ENCODE peak calls at places on chromosomes 4 and X, in six cellular contexts. M is WTC11, D is RWPE1, R is HFFc6, Y is PC-9, S is lung. C is an unnamed sample.

GRCh38 chrX:115452256-115452655 is 108.7 kb upstream of the PLS3 start:
- DNase-seq in M (no peak), D (no peak), R (no peak), Y (no peak), S (no peak), C (no peak)

GRCh38 chr4:91471280-91471679 is 832.5 kb upstream of the GRID2 start:
- DNase-seq in M (no peak), D (no peak), R (no peak), Y (no peak), S (no peak), C (no peak)

GRCh38 chr4:91116861-91117260 is 989.7 kb downstream of the CCSER1 start:
- DNase-seq in M (no peak), D (peak; percentile 6), R (no peak), Y (no peak), S (no peak), C (no peak)

GRCh38 chr4:88592600-88593448 is 544 bp downstream of the HERC3 start:
- DNase-seq in M (peak; percentile 61), D (peak; percentile 86), R (peak; percentile 41), Y (peak; percentile 77), S (peak; percentile 85), C (peak; percentile 65)

GRCh38 chrX:46840946-46841740 is 4.3 kb downstream of the RP2 start:
- DNase-seq in M (no peak), D (no peak), R (no peak), Y (no peak), S (no peak), C (no peak)

GRCh38 chr4:70601422-70602039 is 9.5 kb downstream of the AMBN start:
- DNase-seq in M (peak; percentile 73), D (peak; percentile 38), R (peak; percentile 70), Y (peak; percentile 45), S (peak; percentile 42), C (peak; percentile 64)

GRCh38 chr4:2291705-2292651 is 30.1 kb upstream of the MXD4 start:
- DNase-seq in M (no peak), D (no peak), R (no peak), Y (no peak), S (no peak), C (no peak)

GRCh38 chr4:98627883-98628282 is 30.5 kb downstream of the TSPAN5 start:
- DNase-seq in M (no peak), D (peak; percentile 34), R (peak; percentile 68), Y (peak; percentile 52), S (no peak), C (no peak)

GRCh38 chr4:55184600-55185523 is 59.5 kb upstream of the KDR start:
- DNase-seq in M (peak; percentile 60), D (no peak), R (no peak), Y (no peak), S (peak; percentile 42), C (no peak)

GRCh38 chr4:99658666-99659065 is 1.0 kb upstream of the C4orf54 start:
- DNase-seq in M (no peak), D (no peak), R (no peak), Y (no peak), S (no peak), C (no peak)

GRCh38 chr4:183333983-183334382 is 11.8 kb upstream of the CLDN24 start:
- DNase-seq in M (no peak), D (no peak), R (no peak), Y (no peak), S (no peak), C (no peak)

GRCh38 chrX:41384041-41384705 is 50.2 kb downstream of the DDX3X start:
- DNase-seq in M (no peak), D (peak; percentile 66), R (peak; percentile 46), Y (peak; percentile 72), S (peak; percentile 80), C (no peak)

GRCh38 chr4:95867919-95868318 is 28.0 kb downstream of the PDHA2 start:
- DNase-seq in M (no peak), D (peak; percentile 1), R (no peak), Y (peak; percentile 35), S (no peak), C (no peak)

GRCh38 chrX:39755152-39756032 is 342.4 kb downstream of the BCOR start:
- DNase-seq in M (no peak), D (peak; percentile 70), R (peak; percentile 94), Y (no peak), S (peak; percentile 49), C (no peak)

GRCh38 chr4:96753216-96753615 is 913.3 kb downstream of the PDHA2 start:
- DNase-seq in M (no peak), D (no peak), R (no peak), Y (no peak), S (no peak), C (no peak)

GRCh38 chr4:96742332-96743014 is 902.6 kb downstream of the PDHA2 start:
- DNase-seq in M (no peak), D (no peak), R (no peak), Y (no peak), S (no peak), C (no peak)

GRCh38 chr4:84492290-84492689 is 6.8 kb downstream of the NKX6-1 start:
- DNase-seq in M (peak; percentile 21), D (no peak), R (no peak), Y (no peak), S (no peak), C (no peak)

GRCh38 chrX:36978886-36979285 is 29.3 kb upstream of the FAM47C start:
- DNase-seq in M (no peak), D (no peak), R (peak; percentile 0), Y (peak; percentile 31), S (no peak), C (no peak)

GRCh38 chrX:131975851-131976250 is 47.3 kb upstream of the STK26 start:
- DNase-seq in M (no peak), D (no peak), R (no peak), Y (no peak), S (no peak), C (no peak)

GRCh38 chr4:48169636-48170035 is 35.6 kb upstream of the TXK start:
- DNase-seq in M (no peak), D (no peak), R (no peak), Y (no peak), S (no peak), C (no peak)

GRCh38 chrX:80816051-80816450 is 6.4 kb upstream of the BRWD3 start:
- DNase-seq in M (no peak), D (no peak), R (no peak), Y (no peak), S (no peak), C (no peak)

GRCh38 chr4:18166925-18167324 is 145.4 kb upstream of the LCORL start:
- DNase-seq in M (no peak), D (no peak), R (no peak), Y (no peak), S (no peak), C (no peak)

GRCh38 chr4:102610007-102610406 is 108.8 kb downstream of the NFKB1 start:
- DNase-seq in M (no peak), D (no peak), R (no peak), Y (no peak), S (no peak), C (no peak)
- TF ChIP-seq CTCF in M (no peak), D (peak; percentile 27), R (peak; percentile 71), Y (no peak), S (no peak), C (no peak)

GRCh38 chr4:4985844-4986243 is 33.4 kb downstream of the CYTL1 start:
- DNase-seq in M (no peak), D (no peak), R (peak; percentile 33), Y (no peak), S (no peak), C (peak; percentile 17)
- TF ChIP-seq CTCF in M (no peak), D (no peak), R (peak; percentile 61), Y (peak; percentile 15), S (no peak), C (no peak)

GRCh38 chr4:111136438-111136837 is 513.6 kb upstream of the PITX2 start:
- DNase-seq in M (no peak), D (no peak), R (peak; percentile 69), Y (no peak), S (no peak), C (no peak)
- TF ChIP-seq CTCF in M (no peak), D (no peak), R (peak; percentile 74), Y (no peak), S (no peak), C (no peak)

GRCh38 chr4:38185406-38185805 is 225.2 kb downstream of the PTTG2 start:
- DNase-seq in M (no peak), D (no peak), R (no peak), Y (no peak), S (no peak), C (no peak)

GRCh38 chr4:38188136-38188535 is 227.9 kb downstream of the PTTG2 start:
- DNase-seq in M (no peak), D (no peak), R (no peak), Y (no peak), S (no peak), C (no peak)

GRCh38 chr4:38182334-38182998 is 222.3 kb downstream of the PTTG2 start:
- DNase-seq in M (no peak), D (no peak), R (no peak), Y (no peak), S (no peak), C (no peak)

GRCh38 chr4:38180456-38180855 is 220.3 kb downstream of the PTTG2 start:
- DNase-seq in M (no peak), D (no peak), R (no peak), Y (peak; percentile 88), S (no peak), C (no peak)

GRCh38 chr4:38184404-38184803 is 224.2 kb downstream of the PTTG2 start:
- DNase-seq in M (no peak), D (no peak), R (no peak), Y (no peak), S (no peak), C (no peak)
- TF ChIP-seq CTCF in M (no peak), D (no peak), R (peak; percentile 59), Y (no peak), S (no peak), C (no peak)

GRCh38 chr4:31294655-31295054 is 574.5 kb downstream of the PCDH7 start:
- DNase-seq in M (no peak), D (no peak), R (no peak), Y (no peak), S (no peak), C (no peak)

GRCh38 chr4:31295081-31295480 is 574.9 kb downstream of the PCDH7 start:
- DNase-seq in M (no peak), D (no peak), R (no peak), Y (no peak), S (no peak), C (no peak)

GRCh38 chr4:31298737-31299136 is 578.6 kb downstream of the PCDH7 start:
- DNase-seq in M (no peak), D (no peak), R (no peak), Y (no peak), S (no peak), C (no peak)
- TF ChIP-seq CTCF in M (no peak), D (no peak), R (no peak), Y (no peak), S (no peak), C (no peak)

GRCh38 chr4:27003602-27004238 is 143.1 kb downstream of the STIM2 start:
- DNase-seq in M (no peak), D (no peak), R (peak; percentile 44), Y (no peak), S (no peak), C (no peak)
- TF ChIP-seq CTCF in M (no peak), D (no peak), R (peak; percentile 33), Y (no peak), S (no peak), C (no peak)

GRCh38 chr4:139606600-139607301 is 50.7 kb upstream of the SETD7 start:
- DNase-seq in M (no peak), D (no peak), R (peak; percentile 74), Y (peak; percentile 53), S (no peak), C (no peak)
- TF ChIP-seq CTCF in M (no peak), D (no peak), R (peak; percentile 60), Y (peak; percentile 16), S (no peak), C (no peak)